ENCODE peak calls at places on chromosomes 11 and 22, in ten cellular contexts. One of them, this sample, is unnamed.

GRCh38 chr11:35009191-35009940 is 92.9 kb downstream of the PDHX start:
- DNase-seq in brain microvascular endothelial cell: no peak
- DNase-seq in activated CD8-positive, alpha-beta T cell treated with anti-CD3 and anti-CD28 coated beads for 36 hours: no peak
- DNase-seq in lung: peak
- DNase-seq in cardiac fibroblast: peak
- DNase-seq in DND-41: no peak
- DNase-seq in endodermal cell: no peak
- DNase-seq in NB4: no peak
- DNase-seq in suprapubic skin: no peak
- DNase-seq in nephron progenitor cell: no peak
- DNase-seq in this sample: no peak

GRCh38 chr11:126352934-126353801 is 2.3 kb upstream of the ST3GAL4 start:
- DNase-seq in brain microvascular endothelial cell: peak
- DNase-seq in activated CD8-positive, alpha-beta T cell treated with anti-CD3 and anti-CD28 coated beads for 36 hours: peak
- DNase-seq in lung: no peak
- DNase-seq in cardiac fibroblast: peak
- DNase-seq in DND-41: peak
- DNase-seq in endodermal cell: no peak
- DNase-seq in NB4: peak
- DNase-seq in suprapubic skin: peak
- DNase-seq in nephron progenitor cell: no peak
- DNase-seq in this sample: no peak

GRCh38 chr11:14519692-14520085 is 497 bp downstream of the PSMA1 start:
- DNase-seq in brain microvascular endothelial cell: peak
- DNase-seq in activated CD8-positive, alpha-beta T cell treated with anti-CD3 and anti-CD28 coated beads for 36 hours: peak
- DNase-seq in lung: no peak
- DNase-seq in cardiac fibroblast: peak
- DNase-seq in DND-41: no peak
- DNase-seq in endodermal cell: no peak
- DNase-seq in NB4: no peak
- DNase-seq in suprapubic skin: no peak
- DNase-seq in nephron progenitor cell: no peak
- DNase-seq in this sample: no peak

GRCh38 chr11:81869337-81870065 is 864.2 kb downstream of the FAM181B start:
- DNase-seq in brain microvascular endothelial cell: peak
- DNase-seq in activated CD8-positive, alpha-beta T cell treated with anti-CD3 and anti-CD28 coated beads for 36 hours: peak
- DNase-seq in lung: no peak
- DNase-seq in cardiac fibroblast: peak
- DNase-seq in DND-41: peak
- DNase-seq in endodermal cell: no peak
- DNase-seq in NB4: peak
- DNase-seq in suprapubic skin: no peak
- DNase-seq in nephron progenitor cell: no peak
- DNase-seq in this sample: peak

GRCh38 chr22:48517039-48518030 is 1310.3 kb downstream of the BRD1 start:
- DNase-seq in brain microvascular endothelial cell: no peak
- DNase-seq in activated CD8-positive, alpha-beta T cell treated with anti-CD3 and anti-CD28 coated beads for 36 hours: no peak
- DNase-seq in lung: no peak
- DNase-seq in cardiac fibroblast: no peak
- DNase-seq in DND-41: no peak
- DNase-seq in endodermal cell: peak
- DNase-seq in NB4: no peak
- DNase-seq in suprapubic skin: no peak
- DNase-seq in nephron progenitor cell: no peak
- DNase-seq in this sample: no peak

GRCh38 chr22:30305519-30305905 is 16.2 kb upstream of the CASTOR1 start:
- DNase-seq in brain microvascular endothelial cell: no peak
- DNase-seq in activated CD8-positive, alpha-beta T cell treated with anti-CD3 and anti-CD28 coated beads for 36 hours: peak
- DNase-seq in lung: no peak
- DNase-seq in cardiac fibroblast: no peak
- DNase-seq in DND-41: peak
- DNase-seq in endodermal cell: no peak
- DNase-seq in NB4: peak
- DNase-seq in suprapubic skin: peak
- DNase-seq in nephron progenitor cell: no peak
- DNase-seq in this sample: peak

GRCh38 chr11:35918716-35919115 is 25.1 kb upstream of the LDLRAD3 start:
- DNase-seq in brain microvascular endothelial cell: no peak
- DNase-seq in activated CD8-positive, alpha-beta T cell treated with anti-CD3 and anti-CD28 coated beads for 36 hours: no peak
- DNase-seq in lung: no peak
- DNase-seq in cardiac fibroblast: no peak
- DNase-seq in DND-41: no peak
- DNase-seq in endodermal cell: peak
- DNase-seq in NB4: no peak
- DNase-seq in suprapubic skin: no peak
- DNase-seq in nephron progenitor cell: no peak
- DNase-seq in this sample: no peak

GRCh38 chr11:134949716-134950115 is 537.7 kb upstream of the B3GAT1 start:
- DNase-seq in brain microvascular endothelial cell: peak
- DNase-seq in activated CD8-positive, alpha-beta T cell treated with anti-CD3 and anti-CD28 coated beads for 36 hours: no peak
- DNase-seq in lung: no peak
- DNase-seq in cardiac fibroblast: no peak
- DNase-seq in DND-41: no peak
- DNase-seq in endodermal cell: no peak
- DNase-seq in NB4: no peak
- DNase-seq in suprapubic skin: no peak
- DNase-seq in nephron progenitor cell: no peak
- DNase-seq in this sample: no peak

GRCh38 chr11:61496602-61497400 is 11.7 kb upstream of the LRRC10B start:
- DNase-seq in brain microvascular endothelial cell: no peak
- DNase-seq in activated CD8-positive, alpha-beta T cell treated with anti-CD3 and anti-CD28 coated beads for 36 hours: no peak
- DNase-seq in lung: no peak
- DNase-seq in cardiac fibroblast: no peak
- DNase-seq in DND-41: no peak
- DNase-seq in endodermal cell: peak
- DNase-seq in NB4: no peak
- DNase-seq in suprapubic skin: no peak
- DNase-seq in nephron progenitor cell: no peak
- DNase-seq in this sample: no peak

GRCh38 chr11:61495801-61496601 is 12.5 kb upstream of the LRRC10B start:
- DNase-seq in brain microvascular endothelial cell: no peak
- DNase-seq in activated CD8-positive, alpha-beta T cell treated with anti-CD3 and anti-CD28 coated beads for 36 hours: no peak
- DNase-seq in lung: no peak
- DNase-seq in cardiac fibroblast: no peak
- DNase-seq in DND-41: no peak
- DNase-seq in endodermal cell: no peak
- DNase-seq in NB4: no peak
- DNase-seq in suprapubic skin: no peak
- DNase-seq in nephron progenitor cell: no peak
- DNase-seq in this sample: no peak

GRCh38 chr11:61491736-61492395 is 16.7 kb upstream of the LRRC10B start:
- DNase-seq in brain microvascular endothelial cell: no peak
- DNase-seq in activated CD8-positive, alpha-beta T cell treated with anti-CD3 and anti-CD28 coated beads for 36 hours: no peak
- DNase-seq in lung: no peak
- DNase-seq in cardiac fibroblast: no peak
- DNase-seq in DND-41: no peak
- DNase-seq in endodermal cell: no peak
- DNase-seq in NB4: no peak
- DNase-seq in suprapubic skin: no peak
- DNase-seq in nephron progenitor cell: no peak
- DNase-seq in this sample: no peak

GRCh38 chr11:61494341-61495038 is 14.1 kb upstream of the LRRC10B start:
- DNase-seq in brain microvascular endothelial cell: no peak
- DNase-seq in activated CD8-positive, alpha-beta T cell treated with anti-CD3 and anti-CD28 coated beads for 36 hours: no peak
- DNase-seq in lung: no peak
- DNase-seq in cardiac fibroblast: no peak
- DNase-seq in DND-41: no peak
- DNase-seq in endodermal cell: no peak
- DNase-seq in NB4: no peak
- DNase-seq in suprapubic skin: no peak
- DNase-seq in nephron progenitor cell: no peak
- DNase-seq in this sample: no peak

DNA sequence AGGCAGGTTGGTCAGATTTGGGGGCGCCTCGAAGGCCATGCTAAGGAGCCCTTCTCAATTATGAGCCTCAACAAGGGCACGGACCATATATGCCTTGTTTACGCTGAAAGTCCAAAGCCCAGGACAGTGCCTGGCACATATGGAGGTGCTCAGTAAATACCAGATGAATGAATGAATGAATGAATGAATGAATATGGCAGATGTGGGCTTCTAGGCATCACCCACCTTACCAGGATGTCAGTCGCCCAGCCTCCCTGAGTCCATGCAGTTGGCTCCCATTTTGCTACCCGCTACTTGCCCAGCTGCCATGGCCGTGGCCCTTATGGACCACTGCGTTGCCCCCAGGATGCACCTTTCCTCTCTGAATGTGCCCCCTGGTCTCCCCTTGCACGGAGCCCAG is 14.7 kb upstream of the LRRC10B start:
- DNase-seq in brain microvascular endothelial cell: no peak
- DNase-seq in activated CD8-positive, alpha-beta T cell treated with anti-CD3 and anti-CD28 coated beads for 36 hours: no peak
- DNase-seq in lung: no peak
- DNase-seq in cardiac fibroblast: no peak
- DNase-seq in DND-41: no peak
- DNase-seq in endodermal cell: no peak
- DNase-seq in NB4: no peak
- DNase-seq in suprapubic skin: no peak
- DNase-seq in nephron progenitor cell: no peak
- DNase-seq in this sample: no peak
- TF ChIP-seq CTCF in brain microvascular endothelial cell: no peak
- TF ChIP-seq CTCF in activated CD8-positive, alpha-beta T cell treated with anti-CD3 and anti-CD28 coated beads for 36 hours: no peak
- TF ChIP-seq CTCF in lung: no peak
- TF ChIP-seq CTCF in cardiac fibroblast: no peak
- TF ChIP-seq CTCF in DND-41: no peak
- TF ChIP-seq CTCF in endodermal cell: no peak
- TF ChIP-seq CTCF in NB4: no peak
- TF ChIP-seq CTCF in suprapubic skin: no peak
- TF ChIP-seq CTCF in nephron progenitor cell: no peak
- TF ChIP-seq CTCF in this sample: no peak

GRCh38 chr11:1557168-1557884 is 14.7 kb downstream of the DUSP8 start:
- DNase-seq in brain microvascular endothelial cell: no peak
- DNase-seq in activated CD8-positive, alpha-beta T cell treated with anti-CD3 and anti-CD28 coated beads for 36 hours: no peak
- DNase-seq in lung: no peak
- DNase-seq in cardiac fibroblast: no peak
- DNase-seq in DND-41: no peak
- DNase-seq in endodermal cell: peak
- DNase-seq in NB4: no peak
- DNase-seq in suprapubic skin: peak
- DNase-seq in nephron progenitor cell: no peak
- DNase-seq in this sample: no peak

GRCh38 chr11:1555713-1556153 is 16.3 kb downstream of the DUSP8 start:
- DNase-seq in brain microvascular endothelial cell: no peak
- DNase-seq in activated CD8-positive, alpha-beta T cell treated with anti-CD3 and anti-CD28 coated beads for 36 hours: no peak
- DNase-seq in lung: no peak
- DNase-seq in cardiac fibroblast: no peak
- DNase-seq in DND-41: no peak
- DNase-seq in endodermal cell: peak
- DNase-seq in NB4: no peak
- DNase-seq in suprapubic skin: peak
- DNase-seq in nephron progenitor cell: no peak
- DNase-seq in this sample: no peak

GRCh38 chr11:1556278-1557167 is 15.5 kb downstream of the DUSP8 start:
- DNase-seq in brain microvascular endothelial cell: no peak
- DNase-seq in activated CD8-positive, alpha-beta T cell treated with anti-CD3 and anti-CD28 coated beads for 36 hours: no peak
- DNase-seq in lung: no peak
- DNase-seq in cardiac fibroblast: no peak
- DNase-seq in DND-41: no peak
- DNase-seq in endodermal cell: peak
- DNase-seq in NB4: no peak
- DNase-seq in suprapubic skin: peak
- DNase-seq in nephron progenitor cell: no peak
- DNase-seq in this sample: no peak

GRCh38 chr11:1554981-1555712 is 16.9 kb downstream of the DUSP8 start:
- DNase-seq in brain microvascular endothelial cell: no peak
- DNase-seq in activated CD8-positive, alpha-beta T cell treated with anti-CD3 and anti-CD28 coated beads for 36 hours: no peak
- DNase-seq in lung: no peak
- DNase-seq in cardiac fibroblast: no peak
- DNase-seq in DND-41: no peak
- DNase-seq in endodermal cell: peak
- DNase-seq in NB4: no peak
- DNase-seq in suprapubic skin: peak
- DNase-seq in nephron progenitor cell: no peak
- DNase-seq in this sample: no peak

DNA sequence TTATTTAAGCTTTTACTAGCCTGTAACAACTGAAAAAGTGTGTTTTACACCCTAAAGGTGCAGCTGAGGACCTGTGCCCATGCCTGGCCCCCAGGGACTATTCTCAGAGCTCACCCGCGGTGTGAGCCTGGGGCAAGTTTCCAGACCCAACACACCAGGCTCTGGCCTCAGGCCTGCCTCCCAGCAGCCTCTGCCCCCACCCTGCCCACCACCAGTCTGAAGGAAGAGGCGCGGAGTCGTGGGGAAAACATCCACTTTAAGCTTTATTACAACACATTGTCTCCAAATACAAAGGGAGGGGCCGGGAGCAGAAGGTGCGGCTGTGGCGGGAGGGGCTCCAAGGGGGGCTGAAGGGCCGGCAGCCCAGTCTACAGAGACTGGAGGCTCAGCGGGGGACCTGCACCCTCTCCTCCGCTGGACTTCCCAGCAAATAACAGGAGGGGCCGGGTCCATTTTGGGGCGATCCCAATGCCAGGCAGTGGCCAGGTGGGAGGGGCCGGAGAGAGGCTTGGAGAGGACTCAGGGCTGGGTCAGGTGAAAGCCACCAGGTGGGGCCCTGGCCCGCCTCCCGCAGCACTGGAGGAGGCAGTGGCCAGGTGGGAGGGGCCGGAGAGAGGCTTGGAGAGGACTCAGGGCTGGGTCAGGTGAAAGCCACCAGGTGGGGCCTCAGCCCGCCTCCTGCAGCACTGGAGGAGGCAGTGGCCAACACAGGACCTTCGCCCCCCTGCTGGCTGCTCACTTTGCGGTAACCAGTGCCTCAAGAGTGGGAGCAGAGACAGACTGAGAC is 18.1 kb downstream of the DUSP8 start:
- DNase-seq in brain microvascular endothelial cell: no peak
- DNase-seq in activated CD8-positive, alpha-beta T cell treated with anti-CD3 and anti-CD28 coated beads for 36 hours: no peak
- DNase-seq in lung: peak
- DNase-seq in cardiac fibroblast: no peak
- DNase-seq in DND-41: no peak
- DNase-seq in endodermal cell: peak
- DNase-seq in NB4: no peak
- DNase-seq in suprapubic skin: no peak
- DNase-seq in nephron progenitor cell: no peak
- DNase-seq in this sample: no peak
- TF ChIP-seq CTCF in brain microvascular endothelial cell: no peak
- TF ChIP-seq CTCF in activated CD8-positive, alpha-beta T cell treated with anti-CD3 and anti-CD28 coated beads for 36 hours: no peak
- TF ChIP-seq CTCF in lung: no peak
- TF ChIP-seq CTCF in cardiac fibroblast: no peak
- TF ChIP-seq CTCF in DND-41: no peak
- TF ChIP-seq CTCF in endodermal cell: peak
- TF ChIP-seq CTCF in NB4: no peak
- TF ChIP-seq CTCF in suprapubic skin: no peak
- TF ChIP-seq CTCF in nephron progenitor cell: no peak
- TF ChIP-seq CTCF in this sample: no peak

GRCh38 chr11:102453286-102453797 is 777 bp upstream of the TMEM123 start:
- DNase-seq in brain microvascular endothelial cell: peak
- DNase-seq in activated CD8-positive, alpha-beta T cell treated with anti-CD3 and anti-CD28 coated beads for 36 hours: peak
- DNase-seq in lung: no peak
- DNase-seq in cardiac fibroblast: no peak
- DNase-seq in DND-41: no peak
- DNase-seq in endodermal cell: peak
- DNase-seq in NB4: no peak
- DNase-seq in suprapubic skin: no peak
- DNase-seq in nephron progenitor cell: peak
- DNase-seq in this sample: no peak
- TF ChIP-seq CTCF in brain microvascular endothelial cell: no peak
- TF ChIP-seq CTCF in activated CD8-positive, alpha-beta T cell treated with anti-CD3 and anti-CD28 coated beads for 36 hours: no peak
- TF ChIP-seq CTCF in lung: no peak
- TF ChIP-seq CTCF in cardiac fibroblast: no peak
- TF ChIP-seq CTCF in DND-41: peak
- TF ChIP-seq CTCF in endodermal cell: no peak
- TF ChIP-seq CTCF in NB4: no peak
- TF ChIP-seq CTCF in suprapubic skin: no peak
- TF ChIP-seq CTCF in nephron progenitor cell: no peak
- TF ChIP-seq CTCF in this sample: no peak

GRCh38 chr11:86632499-86633269 is 39.7 kb downstream of the ME3 start:
- DNase-seq in brain microvascular endothelial cell: peak
- DNase-seq in activated CD8-positive, alpha-beta T cell treated with anti-CD3 and anti-CD28 coated beads for 36 hours: peak
- DNase-seq in lung: no peak
- DNase-seq in cardiac fibroblast: peak
- DNase-seq in DND-41: no peak
- DNase-seq in endodermal cell: peak
- DNase-seq in NB4: peak
- DNase-seq in suprapubic skin: no peak
- DNase-seq in nephron progenitor cell: no peak
- DNase-seq in this sample: no peak
- TF ChIP-seq CTCF in brain microvascular endothelial cell: peak
- TF ChIP-seq CTCF in activated CD8-positive, alpha-beta T cell treated with anti-CD3 and anti-CD28 coated beads for 36 hours: no peak
- TF ChIP-seq CTCF in lung: no peak
- TF ChIP-seq CTCF in cardiac fibroblast: peak
- TF ChIP-seq CTCF in DND-41: peak
- TF ChIP-seq CTCF in endodermal cell: peak
- TF ChIP-seq CTCF in NB4: peak
- TF ChIP-seq CTCF in suprapubic skin: peak
- TF ChIP-seq CTCF in nephron progenitor cell: no peak
- TF ChIP-seq CTCF in this sample: no peak